ENCODE peak calls at places on chromosomes 12 and 14, in four cellular contexts. V is SK-N-SH, P is GM12878, K is K562. S is an unnamed sample.

GRCh38 chr12:104641862-104642261 is 185.1 kb downstream of the CHST11 start:
- DNase-seq in V (no peak), P (peak; percentile 79), K (no peak), S (no peak)

GRCh38 chr12:121110211-121110940 is 22.3 kb upstream of the P2RX7 start:
- DNase-seq in V (peak; percentile 65), P (peak; percentile 78), K (peak; percentile 65), S (peak; percentile 60)

GRCh38 chr14:104871656-104872468 is 6.8 kb downstream of the CEP170B start:
- DNase-seq in V (no peak), P (no peak), K (no peak), S (no peak)

GRCh38 chr12:128820723-128821432 is 2.9 kb downstream of the SLC15A4 start:
- DNase-seq in V (no peak), P (no peak), K (no peak), S (no peak)

GRCh38 chr12:88903333-88903732 is 323.1 kb upstream of the KITLG start:
- DNase-seq in V (no peak), P (no peak), K (no peak), S (no peak)

GRCh38 chr14:70934084-70934483 is 26.8 kb downstream of the PCNX1 start:
- DNase-seq in V (no peak), P (no peak), K (no peak), S (no peak)

GRCh38 chr14:50064993-50065392 is 51.4 kb downstream of the VCPKMT start:
- DNase-seq in V (no peak), P (peak; percentile 98), K (no peak), S (no peak)

GRCh38 chr12:54215990-54216579 is 27.3 kb upstream of the SMUG1 start:
- DNase-seq in V (no peak), P (no peak), K (peak; percentile 50), S (no peak)

GRCh38 chr12:50302686-50303085 is 19.4 kb upstream of the LIMA1 start:
- DNase-seq in V (no peak), P (no peak), K (no peak), S (no peak)

GRCh38 chr12:55060970-55061543 is 41.3 kb downstream of the NEUROD4 start:
- DNase-seq in V (no peak), P (no peak), K (no peak), S (no peak)

GRCh38 chr12:70317781-70318180 is 48.3 kb upstream of the KCNMB4 start:
- DNase-seq in V (no peak), P (peak; percentile 77), K (no peak), S (no peak)

GRCh38 chr14:53793790-53794560 is 162.7 kb downstream of the BMP4 start:
- DNase-seq in V (no peak), P (no peak), K (no peak), S (peak; percentile 40)

GRCh38 chr14:23284654-23285529 is 1.0 kb downstream of the HOMEZ start:
- DNase-seq in V (no peak), P (no peak), K (no peak), S (peak; percentile 39)

GRCh38 chr14:106845286-106846087 is 1319.1 kb downstream of the TMEM121 start:
- DNase-seq in V (peak; percentile 19), P (peak; percentile 73), K (no peak), S (peak; percentile 97)

GRCh38 chr14:54025661-54026060 is 69.0 kb upstream of the BMP4 start:
- DNase-seq in V (peak; percentile 6), P (no peak), K (no peak), S (peak; percentile 36)

GRCh38 chr12:47736877-47737676 is 11.8 kb upstream of the ENDOU start:
- DNase-seq in V (peak; percentile 84), P (no peak), K (peak; percentile 65), S (no peak)
- TF ChIP-seq CHD2 in V (no peak), P (no peak), K (no peak), S (peak; percentile 24)

GRCh38 chr12:112303004-112303403 is 79.2 kb downstream of the HECTD4 start:
- DNase-seq in V (no peak), P (peak; percentile 91), K (no peak), S (no peak)
- TF ChIP-seq NFIC in V (no peak), P (peak; percentile 80), K (no peak), S (no peak)

DNA sequence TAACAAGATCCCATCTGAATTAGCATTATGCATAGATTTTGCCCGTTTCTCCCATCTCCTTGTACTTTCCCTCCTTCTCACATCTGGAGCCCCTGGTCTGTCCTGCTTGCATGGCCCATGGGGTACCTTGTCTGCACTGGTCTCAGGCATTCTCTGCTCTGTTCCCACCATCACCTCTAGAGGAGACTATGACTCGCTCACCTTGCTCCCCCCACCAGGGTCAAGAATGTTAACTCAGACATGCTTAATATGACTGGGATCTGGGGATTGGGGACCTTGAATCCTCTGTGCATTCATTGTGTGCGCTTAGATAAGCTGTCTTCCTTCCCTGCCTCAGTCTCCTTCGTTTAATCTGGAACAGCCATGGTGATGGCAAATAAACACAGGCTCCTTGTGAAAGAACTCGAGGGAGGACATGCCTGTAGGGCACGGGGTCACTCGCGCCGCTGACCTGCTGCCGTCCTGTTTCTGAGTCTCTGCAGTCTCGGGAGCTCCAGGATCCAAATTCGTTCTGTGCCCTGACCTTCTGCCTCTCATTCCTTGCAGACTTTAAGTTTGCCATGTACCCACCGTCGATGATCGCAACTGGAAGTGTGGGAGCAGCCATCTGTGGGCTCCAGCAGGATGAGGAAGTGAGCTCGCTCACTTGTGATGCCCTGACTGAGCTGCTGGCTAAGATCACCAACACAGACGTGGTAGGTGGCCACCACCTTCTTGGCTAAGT is 14.9 kb downstream of the CCND2 start:
- DNase-seq in V (no peak), P (no peak), K (no peak), S (no peak)
- TF ChIP-seq CHD2 in V (no peak), P (no peak), K (no peak), S (no peak)

GRCh38 chr14:100867631-100868315 is 35.7 kb downstream of the RTL1 start:
- DNase-seq in V (no peak), P (no peak), K (no peak), S (no peak)
- TF ChIP-seq NFIC in V (no peak), P (no peak), K (no peak), S (no peak)

GRCh38 chr12:6691473-6691872 is 2.3 kb upstream of the ZNF384 start:
- DNase-seq in V (no peak), P (no peak), K (no peak), S (no peak)

GRCh38 chr12:6684609-6685008 is 4.6 kb downstream of the ZNF384 start:
- DNase-seq in V (peak; percentile 62), P (no peak), K (peak; percentile 30), S (peak; percentile 57)

GRCh38 chr12:6685814-6686213 is 3.4 kb downstream of the ZNF384 start:
- DNase-seq in V (no peak), P (no peak), K (no peak), S (no peak)

GRCh38 chr12:6689000-6689882 is at the start of gene ZNF384:
- DNase-seq in V (peak; percentile 94), P (peak; percentile 97), K (peak; percentile 92), S (peak; percentile 99)

GRCh38 chr12:6688543-6688999 is 604 bp downstream of the ZNF384 start:
- DNase-seq in V (peak; percentile 90), P (peak; percentile 48), K (no peak), S (no peak)
- TF ChIP-seq CHD2 in V (no peak), P (no peak), K (no peak), S (no peak)

GRCh38 chr12:132484183-132484890 is 5.6 kb upstream of the FBRSL1 start:
- DNase-seq in V (no peak), P (no peak), K (no peak), S (no peak)
- TF ChIP-seq NFIC in V (no peak), P (no peak), K (no peak), S (no peak)

GRCh38 chr14:80390911-80391310 is 179.6 kb upstream of the DIO2 start:
- DNase-seq in V (no peak), P (no peak), K (no peak), S (no peak)
- TF ChIP-seq CHD2 in V (no peak), P (no peak), K (no peak), S (no peak)